ENCODE peak calls at places on chromosomes 7 and 10, in four cellular contexts. D is globus pallidus, P is NCI-H2081, O is HTR-8/SVneo. K is an unnamed sample.

GRCh38 chr7:159103382-159104187 is 41.1 kb downstream of the VIPR2 start:
- DNase-seq in O (no peak), P (no peak), D (no peak), K (no peak)

GRCh38 chr10:34884272-34884952 is 69.3 kb upstream of the PARD3 start:
- DNase-seq in D (no peak), P (no peak), O (no peak), K (no peak)

GRCh38 chr7:22251284-22251683 is 105.7 kb downstream of the RAPGEF5 start:
- DNase-seq in D (peak; percentile 73), O (no peak), P (peak; percentile 52), K (no peak)

GRCh38 chr7:18829518-18830252 is 287.8 kb downstream of the TWIST1 start:
- DNase-seq in D (no peak), P (no peak), O (peak; percentile 20), K (no peak)

GRCh38 chr7:842436-843031 is 10.3 kb downstream of the SUN1 start:
- DNase-seq in D (peak; percentile 29), P (peak; percentile 13), O (no peak), K (peak; percentile 61)

GRCh38 chr7:75628055-75628454 is 110.7 kb downstream of the HIP1 start:
- DNase-seq in D (no peak), P (no peak), O (no peak), K (no peak)

GRCh38 chr7:69656890-69657289 is 58.6 kb downstream of the AUTS2 start:
- DNase-seq in O (no peak), P (peak; percentile 25), D (no peak), K (peak; percentile 51)

GRCh38 chr7:108057951-108058391 is 55.0 kb upstream of the LAMB1 start:
- DNase-seq in D (no peak), P (no peak), O (no peak), K (no peak)

GRCh38 chr10:89793649-89794254 is 92.4 kb downstream of the KIF20B start:
- DNase-seq in D (peak; percentile 68), P (peak; percentile 65), O (peak; percentile 57), K (peak; percentile 45)

K was measured in G401.